ENCODE peak calls at places on chromosome 17, in nine cellular contexts. Z is small intestine; I is RPMI7951; H is anterior cingulate cortex; S is stimulated activated CD4-positive, alpha-beta T cell treated with anti-CD3 and anti-CD28 coated beads, Interleukin-2, amount 100 ng/mL, for 24 hours; J is stromal cell of bone marrow; O is hepatic stellate cell; R is HT1080; U is midbrain. K is an unnamed sample.

GRCh38 chr17:78818152-78818846 is 22.3 kb downstream of the USP36 start:
- DNase-seq in I (no peak), Z (no peak), J (no peak), U (no peak), H (no peak), S (no peak), O (no peak), R (no peak), K (no peak)

GRCh38 chr17:42518755-42519545 is 17.1 kb upstream of the NAGLU start:
- DNase-seq in I (peak), J (no peak), S (no peak), H (no peak), Z (peak), U (no peak), O (no peak), R (peak), K (no peak)

GRCh38 chr17:34624767-34625389 is 45.5 kb downstream of the TMEM132E start:
- DNase-seq in S (no peak), H (no peak), O (no peak), I (no peak), U (no peak), J (no peak), R (no peak), Z (no peak), K (no peak)

GRCh38 chr17:56744721-56745120 is 89.0 kb downstream of the C17orf67 start:
- DNase-seq in R (peak), J (no peak), U (no peak), S (no peak), H (no peak), O (no peak), Z (no peak), I (peak), K (no peak)

GRCh38 chr17:81315885-81316391 is 20.8 kb upstream of the SLC38A10 start:
- DNase-seq in R (no peak), H (no peak), Z (no peak), I (no peak), J (no peak), S (no peak), O (no peak), U (no peak), K (no peak)

GRCh38 chr17:48804936-48805411 is 12.1 kb downstream of the TTLL6 start:
- DNase-seq in I (peak), Z (peak), O (peak), H (no peak), S (peak), R (peak), U (peak), J (no peak), K (peak)

GRCh38 chr17:65261682-65262636 is 124.8 kb downstream of the RGS9 start:
- DNase-seq in I (no peak), U (no peak), J (peak), Z (no peak), R (peak), H (no peak), S (no peak), O (no peak), K (no peak)

GRCh38 chr17:32831627-32832243 is 45.2 kb downstream of the MYO1D start:
- DNase-seq in H (no peak), J (no peak), Z (no peak), U (no peak), O (no peak), R (no peak), S (no peak), I (no peak), K (no peak)

GRCh38 chr17:62767997-62768396 is 40.1 kb downstream of the MARCHF10 start:
- DNase-seq in O (no peak), S (no peak), H (no peak), U (no peak), I (no peak), R (no peak), Z (no peak), J (no peak), K (no peak)

GRCh38 chr17:29005936-29006438 is at the start of gene SEZ6:
- DNase-seq in I (peak), S (peak), R (peak), Z (peak), J (peak), U (peak), O (peak), H (peak), K (peak)

GRCh38 chr17:81539961-81540675 is 11.9 kb downstream of the FSCN2 start:
- DNase-seq in S (no peak), O (no peak), H (no peak), Z (no peak), J (no peak), U (no peak), R (no peak), I (no peak), K (no peak)

GRCh38 chr17:15977894-15978293 is 21.6 kb downstream of the ZSWIM7 start:
- DNase-seq in I (no peak), H (no peak), R (no peak), S (no peak), J (no peak), U (no peak), Z (no peak), O (no peak), K (no peak)

GRCh38 chr17:14762736-14763479 is 462.0 kb downstream of the HS3ST3B1 start:
- DNase-seq in U (no peak), Z (no peak), J (no peak), R (no peak), O (no peak), I (no peak), H (no peak), S (no peak), K (no peak)

GRCh38 chr17:47698749-47699535 is 5.0 kb downstream of the TBKBP1 start:
- DNase-seq in I (peak), Z (peak), J (no peak), O (peak), R (peak), S (peak), H (no peak), U (peak), K (peak)

GRCh38 chr17:81196505-81197408 is 26.0 kb downstream of the CEP131 start:
- DNase-seq in S (no peak), O (no peak), H (no peak), R (no peak), J (no peak), Z (no peak), U (no peak), I (no peak), K (no peak)

GRCh38 chr17:38789185-38789584 is 10.2 kb downstream of the PIP4K2B start:
- DNase-seq in R (no peak), H (no peak), S (no peak), U (no peak), O (no peak), J (no peak), I (peak), Z (no peak), K (no peak)

GRCh38 chr17:9036336-9036735 is 15.0 kb downstream of the NTN1 start:
- DNase-seq in S (no peak), H (no peak), R (no peak), I (no peak), Z (peak), J (no peak), O (no peak), U (no peak), K (no peak)

GRCh38 chr17:28968269-28968913 is 17.1 kb upstream of the PHF12 start:
- DNase-seq in I (peak), R (no peak), J (no peak), U (no peak), Z (no peak), S (no peak), H (no peak), O (no peak), K (no peak)

GRCh38 chr17:50890675-50891516 is 24.7 kb upstream of the TOB1 start:
- DNase-seq in Z (peak), J (no peak), S (no peak), O (no peak), I (no peak), H (no peak), R (no peak), U (no peak), K (no peak)

GRCh38 chr17:43601280-43602050 is 55.3 kb upstream of the ETV4 start:
- DNase-seq in Z (no peak), H (no peak), O (no peak), S (no peak), U (peak), R (no peak), I (no peak), J (no peak), K (no peak)

GRCh38 chr17:79832211-79833109 is 6.8 kb downstream of the CBX4 start:
- DNase-seq in R (no peak), Z (peak), O (no peak), S (no peak), H (no peak), U (no peak), J (no peak), I (peak), K (no peak)

GRCh38 chr17:9842057-9842758 is 16.5 kb downstream of the GLP2R start:
- DNase-seq in Z (peak), O (peak), U (peak), R (peak), J (peak), I (peak), H (no peak), S (no peak), K (no peak)

GRCh38 chr17:39270923-39271322 is 45.2 kb upstream of the STAC2 start:
- DNase-seq in R (peak), H (no peak), J (peak), U (no peak), S (no peak), O (peak), Z (no peak), I (peak), K (no peak)

GRCh38 chr17:49224198-49224996 is 6.2 kb downstream of the PHOSPHO1 start:
- DNase-seq in J (no peak), O (no peak), I (no peak), R (no peak), Z (peak), H (no peak), U (no peak), S (peak), K (peak)

GRCh38 chr17:78172284-78173024 is 4.1 kb downstream of the SYNGR2 start:
- DNase-seq in Z (peak), S (no peak), R (no peak), H (no peak), I (no peak), U (no peak), O (no peak), J (no peak), K (no peak)

GRCh38 chr17:82734987-82735866 is at the start of gene FN3K:
- DNase-seq in R (no peak), I (peak), O (peak), U (peak), S (peak), Z (peak), H (peak), J (peak), K (no peak)

K was measured in activated T-helper 2 cell treated with anti-CD3 and anti-CD28 coated beads, Interferon-gamma antibody, Interleukin-2, Interleukin-4, amounts not matched to agents 10 μg/mL and 5 μg/mL and 100 μg/mL, durations not matched to agents 14 hours and 24 hours and 36 hours.